ENCODE peak calls at places on chromosomes 4 and X, in seven cellular contexts. V, E, D, P, I, J and R are unnamed samples.

GRCh38 chr4:125951275-125951887 is 636.6 kb downstream of the FAT4 start:
- DNase-seq in D (peak), E (no peak), V (no peak), I (no peak), P (no peak), J (no peak), R (peak)

GRCh38 chr4:8724436-8725070 is 132.0 kb downstream of the CPZ start:
- DNase-seq in V (no peak), J (no peak), P (no peak), E (no peak), I (no peak), D (no peak), R (no peak)

GRCh38 chr4:74546020-74546419 is 101.1 kb downstream of the AREG start:
- DNase-seq in D (no peak), P (no peak), I (no peak), E (no peak), J (no peak), V (no peak), R (no peak)

GRCh38 chr4:177446571-177446970 is 4.3 kb upstream of the AGA start:
- DNase-seq in V (no peak), P (no peak), D (no peak), I (no peak), J (no peak), E (no peak), R (no peak)

GRCh38 chr4:24511371-24512063 is 72.8 kb downstream of the DHX15 start:
- DNase-seq in P (no peak), I (no peak), D (no peak), V (no peak), J (no peak), E (peak), R (no peak)

GRCh38 chr4:113088050-113088449 is 38.6 kb downstream of the ANK2 start:
- DNase-seq in E (no peak), I (no peak), P (no peak), V (no peak), D (no peak), J (no peak), R (no peak)

GRCh38 chrX:10893976-10894375 is 217.2 kb upstream of the HCCS start:
- DNase-seq in E (no peak), V (no peak), D (no peak), I (no peak), P (no peak), J (no peak), R (no peak)

GRCh38 chr4:63566658-63567057 is 842.6 kb downstream of the TECRL start:
- DNase-seq in E (no peak), I (no peak), J (no peak), V (no peak), D (no peak), P (no peak), R (no peak)

GRCh38 chr4:56937262-56937661 is 29.6 kb downstream of the REST start:
- DNase-seq in J (no peak), D (peak), P (no peak), E (peak), V (no peak), I (no peak), R (peak)

GRCh38 chr4:48470570-48470969 is 12.6 kb upstream of the SLC10A4 start:
- DNase-seq in J (no peak), P (no peak), I (no peak), V (no peak), D (no peak), E (no peak), R (no peak)

GRCh38 chr4:87506974-87507701 is 22.0 kb downstream of the SPARCL1 start:
- DNase-seq in P (no peak), J (no peak), V (no peak), I (no peak), D (peak), E (peak), R (peak)

GRCh38 chr4:31259119-31259518 is 539.0 kb downstream of the PCDH7 start:
- DNase-seq in P (no peak), D (no peak), E (no peak), I (no peak), V (no peak), J (no peak), R (no peak)

GRCh38 chr4:26032142-26032541 is 118.1 kb downstream of the SMIM20 start:
- DNase-seq in J (no peak), P (no peak), I (no peak), V (no peak), E (no peak), D (peak), R (no peak)

GRCh38 chr4:98343640-98344039 is 82.5 kb downstream of the RAP1GDS1 start:
- DNase-seq in P (no peak), I (no peak), E (no peak), J (no peak), V (no peak), D (peak), R (no peak)

GRCh38 chrX:49915352-49916222 is 6.8 kb upstream of the CLCN5 start:
- DNase-seq in P (peak), I (peak), V (no peak), E (no peak), D (no peak), J (peak), R (no peak)

GRCh38 chr4:122616910-122617596 is 3.8 kb downstream of the IL21 start:
- DNase-seq in E (no peak), I (no peak), P (no peak), J (no peak), D (no peak), V (no peak), R (no peak)

GRCh38 chrX:31243804-31244203 is 172.0 kb upstream of the FTHL17 start:
- DNase-seq in J (no peak), I (no peak), E (no peak), P (no peak), D (no peak), V (no peak), R (no peak)

GRCh38 chr4:53582194-53582593 is 9.1 kb downstream of the LNX1 start:
- DNase-seq in P (no peak), I (no peak), J (no peak), E (no peak), D (no peak), V (no peak), R (no peak)

GRCh38 chrX:118448273-118448783 is 47.3 kb upstream of the DOCK11 start:
- DNase-seq in I (no peak), P (no peak), J (no peak), V (no peak), D (no peak), E (no peak), R (peak)

GRCh38 chr4:139553751-139554670 is 2.0 kb downstream of the SETD7 start:
- DNase-seq in V (no peak), D (no peak), P (no peak), E (no peak), I (no peak), J (no peak), R (no peak)

GRCh38 chr4:21697583-21697982 is 251.0 kb downstream of the KCNIP4 start:
- DNase-seq in D (no peak), J (peak), V (no peak), I (no peak), P (no peak), E (no peak), R (no peak)

GRCh38 chr4:7074423-7074822 is 6.6 kb upstream of the GRPEL1 start:
- DNase-seq in I (no peak), V (peak), P (no peak), E (no peak), D (no peak), J (no peak), R (no peak)

GRCh38 chr4:128579454-128579853 is 230.0 kb upstream of the JADE1 start:
- DNase-seq in D (no peak), E (no peak), V (no peak), J (no peak), P (no peak), I (no peak), R (no peak)

GRCh38 chr4:166146806-166147540 is 273.9 kb downstream of the TLL1 start:
- DNase-seq in E (no peak), P (no peak), J (no peak), D (no peak), V (no peak), I (no peak), R (no peak)

GRCh38 chrX:49840679-49841078 is 11.6 kb downstream of the PAGE4 start:
- DNase-seq in D (peak), V (peak), I (peak), E (peak), J (peak), P (peak), R (no peak)

GRCh38 chr4:133638702-133639101 is 489.6 kb downstream of the PCDH10 start:
- DNase-seq in D (no peak), V (no peak), E (no peak), I (no peak), J (no peak), P (no peak), R (no peak)

GRCh38 chr4:156677656-156678055 is 293.9 kb downstream of the PDGFC start:
- DNase-seq in P (no peak), E (no peak), D (no peak), J (no peak), V (no peak), I (no peak), R (no peak)

GRCh38 chr4:145843148-145843547 is 95.5 kb downstream of the ZNF827 start:
- DNase-seq in I (no peak), V (no peak), E (peak), J (no peak), P (no peak), D (peak), R (peak)

GRCh38 chrX:144637731-144638130 is 609.6 kb upstream of the SPANXN1 start:
- DNase-seq in J (no peak), D (no peak), V (no peak), E (no peak), P (no peak), I (no peak), R (no peak)

GRCh38 chr4:5399790-5400421 is 308.5 kb downstream of the EVC2 start:
- DNase-seq in D (no peak), V (no peak), E (no peak), J (no peak), P (no peak), I (no peak), R (no peak)

GRCh38 chr4:17385403-17385802 is 126.5 kb downstream of the QDPR start:
- DNase-seq in E (peak), D (no peak), P (no peak), J (no peak), V (no peak), I (peak), R (no peak)